ENCODE peak calls at places on chromosomes 4 and X, in six cellular contexts. O, R, M, I, D and U are unnamed samples.

GRCh38 chrX:152917969-152918579 is 20.2 kb downstream of the ZNF185 start:
- DNase-seq in D (no peak), I (no peak), O (no peak), M (no peak), R (no peak), U (no peak)

GRCh38 chr4:172897046-172897445 is 271.6 kb upstream of the GALNT7 start:
- DNase-seq in O (no peak), I (no peak), M (no peak), D (no peak), R (no peak), U (no peak)

GRCh38 chr4:1879491-1879890 is 8.3 kb downstream of the NSD2 start:
- DNase-seq in D (no peak), I (peak), R (no peak), O (no peak), M (no peak), U (no peak)

GRCh38 chr4:105990933-105991332 is 95.7 kb downstream of the NPNT start:
- DNase-seq in I (peak), D (peak), M (no peak), O (peak), R (no peak), U (no peak)

GRCh38 chr4:178937130-178937529 is 1494.9 kb upstream of the AGA start:
- DNase-seq in R (no peak), I (no peak), O (no peak), D (no peak), M (no peak), U (no peak)

GRCh38 chr4:1200425-1201035 is 28.1 kb upstream of the SPON2 start:
- DNase-seq in O (no peak), R (peak), D (no peak), M (no peak), I (peak), U (no peak)

GRCh38 chr4:7817877-7818675 is 121.6 kb downstream of the AFAP1 start:
- DNase-seq in I (no peak), O (no peak), D (no peak), R (no peak), M (no peak), U (no peak)

GRCh38 chrX:152832520-152832919 is 1.7 kb downstream of the NSDHL start:
- DNase-seq in D (no peak), R (no peak), O (no peak), M (no peak), I (no peak), U (no peak)

GRCh38 chr4:148770848-148771247 is 328.6 kb upstream of the NR3C2 start:
- DNase-seq in D (no peak), O (peak), I (peak), R (no peak), M (no peak), U (no peak)

DNA sequence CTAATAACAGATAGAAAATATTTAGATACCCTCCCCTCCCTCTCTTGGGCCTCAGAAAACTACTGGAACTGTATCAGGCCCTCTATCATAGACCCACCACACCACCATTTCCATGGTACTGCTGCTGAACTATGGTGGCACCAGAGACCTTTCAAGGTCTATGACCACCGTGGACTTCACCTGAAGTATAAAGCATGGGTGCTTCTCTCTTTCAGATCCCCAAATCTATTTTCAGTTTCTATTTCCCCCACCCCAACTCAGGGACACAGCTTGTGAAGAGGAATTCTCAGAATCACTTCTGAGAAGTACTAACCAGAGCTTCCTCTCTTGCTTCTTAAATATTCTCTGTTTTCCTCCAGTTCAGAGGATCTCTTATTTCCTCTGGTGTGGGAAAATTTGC is 840.8 kb upstream of the HTR2C start:
- DNase-seq in M (no peak), R (no peak), O (no peak), I (no peak), D (no peak), U (no peak)
- TF ChIP-seq CTCF in M (no peak), R (no peak), O (no peak), I (no peak), D (no peak), U (no peak)

GRCh38 chr4:129668092-129668491 is 572.1 kb downstream of the C4orf33 start:
- DNase-seq in R (no peak), O (no peak), M (no peak), I (no peak), D (no peak), U (no peak)

GRCh38 chr4:129676934-129677333 is 581.0 kb downstream of the C4orf33 start:
- DNase-seq in M (no peak), O (no peak), D (no peak), R (no peak), I (no peak), U (no peak)

GRCh38 chr4:129675036-129675435 is 579.1 kb downstream of the C4orf33 start:
- DNase-seq in R (no peak), O (no peak), I (no peak), M (no peak), D (no peak), U (no peak)

GRCh38 chr4:129672941-129673340 is 577.0 kb downstream of the C4orf33 start:
- DNase-seq in R (no peak), O (no peak), D (no peak), I (no peak), M (no peak), U (no peak)
- TF ChIP-seq CTCF in R (no peak), O (no peak), D (no peak), I (no peak), M (no peak), U (no peak)

DNA sequence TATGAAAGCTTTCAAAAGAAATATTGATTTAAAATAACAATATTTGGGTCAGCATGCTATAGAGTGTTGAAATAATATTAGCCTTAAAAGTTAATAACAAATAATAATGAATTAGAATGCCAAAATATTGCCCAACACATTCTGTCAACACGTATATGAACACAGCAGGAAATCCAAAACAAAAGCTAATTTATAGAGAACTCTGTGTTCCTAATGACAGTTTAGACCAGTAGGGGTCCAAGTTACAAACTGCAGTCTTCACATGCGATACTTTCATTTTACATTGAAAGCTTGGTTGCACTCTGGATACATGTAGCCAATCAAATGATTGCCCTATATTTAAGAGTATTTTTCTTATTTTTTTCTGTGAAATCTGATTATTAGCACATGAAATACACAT is 274.4 kb downstream of the DCTD start:
- DNase-seq in O (peak), I (peak), M (no peak), R (no peak), D (peak), U (no peak)
- TF ChIP-seq CTCF in O (peak), I (peak), M (no peak), R (peak), D (no peak), U (no peak)

GRCh38 chr4:54527532-54527931 is 130.2 kb upstream of the KIT start:
- DNase-seq in I (no peak), D (no peak), O (no peak), M (no peak), R (no peak), U (no peak)
- TF ChIP-seq CTCF in I (no peak), D (no peak), O (no peak), M (no peak), R (no peak), U (no peak)

GRCh38 chr4:109816082-109816442 is 500 bp downstream of the GAR1 start:
- DNase-seq in M (peak), O (no peak), R (no peak), D (peak), I (peak), U (no peak)

GRCh38 chr4:109816894-109817293 is 1.3 kb downstream of the GAR1 start:
- DNase-seq in D (no peak), R (no peak), I (no peak), M (no peak), O (no peak), U (no peak)

GRCh38 chr4:109811707-109812106 is 3.9 kb upstream of the GAR1 start:
- DNase-seq in O (no peak), I (no peak), D (no peak), R (no peak), M (no peak), U (no peak)

GRCh38 chr4:109818268-109818667 is 2.7 kb downstream of the GAR1 start:
- DNase-seq in M (no peak), D (no peak), I (no peak), O (no peak), R (no peak), U (no peak)

DNA sequence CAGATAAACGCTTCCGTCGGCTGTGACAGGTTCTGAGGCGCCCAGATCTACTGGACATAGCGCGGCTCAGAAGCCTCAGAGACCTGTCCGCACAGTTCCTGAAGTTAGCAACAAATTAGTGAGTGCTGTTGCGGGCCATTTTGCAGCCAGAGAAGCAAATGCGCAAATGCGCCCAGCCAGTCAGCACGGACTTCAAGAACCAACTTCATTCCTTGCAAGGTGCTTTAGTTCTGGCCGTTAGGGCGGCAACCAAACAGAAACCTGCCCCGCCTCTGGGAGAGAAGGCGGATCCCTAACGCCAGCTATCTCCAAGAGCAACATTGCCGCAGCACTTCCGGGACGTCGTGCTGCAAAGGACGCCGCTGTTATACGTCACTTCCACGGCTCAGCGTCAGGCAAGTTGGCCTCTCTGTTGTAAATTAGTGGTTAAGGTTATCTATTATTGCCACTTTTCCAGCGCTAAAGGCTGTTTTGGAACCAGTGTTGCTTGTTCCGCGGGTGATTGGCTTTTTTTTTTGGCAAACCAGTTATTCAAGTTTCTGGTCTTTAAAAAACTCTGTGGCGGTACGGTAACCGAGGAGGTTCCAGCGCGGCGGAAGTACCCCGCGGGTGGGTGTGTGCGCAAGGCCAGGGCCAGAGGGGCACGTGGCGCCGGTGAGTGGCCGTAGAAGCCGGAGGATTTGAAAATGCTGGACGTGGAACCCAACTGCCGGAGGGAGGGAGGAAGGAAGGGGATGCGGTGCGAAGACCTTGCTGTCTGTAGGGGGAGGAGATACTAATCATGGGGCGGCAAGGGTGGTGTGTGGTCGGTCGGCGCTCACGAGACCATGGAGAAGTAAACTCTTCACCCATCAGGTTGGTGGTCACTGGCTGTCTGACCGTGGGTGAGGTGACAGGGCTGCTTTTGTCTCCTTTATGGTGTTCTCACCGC is at the start of gene GAR1:
- DNase-seq in I (peak), O (peak), R (peak), M (peak), D (peak), U (peak)
- TF ChIP-seq CTCF in I (no peak), O (no peak), R (no peak), M (no peak), D (no peak), U (no peak)

GRCh38 chrX:71067079-71067478 is 1.1 kb downstream of the SNX12 start:
- DNase-seq in I (no peak), M (no peak), R (no peak), O (no peak), D (no peak), U (no peak)

GRCh38 chrX:71067727-71068051 is 445 bp downstream of the SNX12 start:
- DNase-seq in R (no peak), I (no peak), M (no peak), D (no peak), O (no peak), U (no peak)

GRCh38 chrX:71070531-71070930 is 2.4 kb upstream of the SNX12 start:
- DNase-seq in O (no peak), M (no peak), R (no peak), I (no peak), D (no peak), U (no peak)

GRCh38 chrX:71068052-71068918 is at the start of gene SNX12:
- DNase-seq in I (peak), R (peak), M (peak), D (peak), O (peak), U (peak)
- TF ChIP-seq CTCF in I (no peak), R (no peak), M (no peak), D (no peak), O (no peak), U (no peak)

GRCh38 chr4:60461551-60461950 is 738.6 kb upstream of the ADGRL3 start:
- DNase-seq in R (no peak), D (no peak), O (no peak), M (no peak), I (no peak), U (no peak)

GRCh38 chr4:60463846-60464502 is 736.2 kb upstream of the ADGRL3 start:
- DNase-seq in M (no peak), O (no peak), I (peak), D (no peak), R (peak), U (no peak)
- TF ChIP-seq CTCF in M (no peak), O (no peak), I (peak), D (no peak), R (peak), U (no peak)

DNA sequence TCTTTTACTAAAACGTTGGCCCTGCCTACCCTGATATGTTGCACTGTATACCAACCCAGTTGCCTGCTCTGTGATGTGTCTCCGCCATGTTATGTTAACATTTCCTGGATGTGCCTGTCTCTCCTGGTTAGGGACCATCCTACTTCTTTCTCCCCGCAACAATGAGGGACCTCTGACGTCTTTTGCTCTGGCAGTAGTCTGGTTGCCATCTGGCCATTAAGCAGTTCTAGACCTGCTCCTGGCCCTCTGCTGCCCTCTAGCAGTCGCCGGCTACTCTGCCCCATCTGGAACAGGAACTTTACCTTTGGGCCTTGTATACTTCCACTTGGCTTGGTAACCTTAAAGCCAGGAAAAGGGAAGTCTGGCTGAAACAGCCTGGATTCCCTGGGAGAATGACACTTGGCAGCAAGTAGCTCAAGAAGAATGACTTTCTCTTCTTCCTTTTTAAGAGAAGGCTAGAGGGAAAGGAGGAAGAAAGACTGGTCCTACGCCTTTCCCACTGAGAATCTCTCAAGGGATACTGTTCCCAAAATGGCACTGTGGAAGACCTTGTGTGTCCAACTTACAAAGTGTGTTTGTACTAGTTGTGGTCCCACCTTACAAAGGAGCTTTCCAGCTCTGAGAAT is 63.5 kb downstream of the GPC3 start:
- DNase-seq in O (peak), M (peak), R (no peak), D (peak), I (peak), U (peak)
- TF ChIP-seq CTCF in O (peak), M (no peak), R (peak), D (no peak), I (peak), U (no peak)